ENCODE peak calls at places on chromosomes 2 and 18, in five cellular contexts. L is tibial nerve, I is colonic mucosa, R is testis, D is thoracic aorta. J is an unnamed sample. For H3K27me3 and H3K9me3, the result is how much of the 10 kb centered on the place peaks cover.

GRCh38 chr2:167335627-167336026 is 447.3 kb downstream of the XIRP2 start:
- DNase-seq in I (peak), L (no peak), D (no peak), R (no peak), J (no peak)

GRCh38 chr2:238428866-238429265 is 2.1 kb downstream of the ASB1 start:
- DNase-seq in L (no peak), R (no peak), D (no peak), I (no peak), J (no peak)

GRCh38 chr2:222174450-222174849 is 124.3 kb downstream of the PAX3 start:
- DNase-seq in R (no peak), I (no peak), D (no peak), L (no peak), J (no peak)

GRCh38 chr2:157283468-157283867 is 26.0 kb downstream of the GALNT5 start:
- DNase-seq in I (peak), L (no peak), D (no peak), R (no peak), J (no peak)

GRCh38 chr18:60500960-60501359 is 128.4 kb upstream of the MC4R start:
- DNase-seq in L (no peak), R (no peak), I (no peak), D (no peak), J (no peak)

GRCh38 chr2:151297882-151298281 is 8.4 kb upstream of the NMI start:
- DNase-seq in L (no peak), I (no peak), R (no peak), D (no peak), J (no peak)

GRCh38 chr2:84771251-84771650 is 109.6 kb downstream of the TRABD2A start:
- DNase-seq in I (no peak), L (no peak), R (no peak), D (no peak), J (no peak)

GRCh38 chr2:65198737-65199136 is 28.9 kb upstream of the ACTR2 start:
- DNase-seq in L (no peak), R (no peak), I (no peak), D (no peak), J (no peak)

GRCh38 chr18:68406761-68407160 is 308.1 kb downstream of the TMX3 start:
- DNase-seq in L (no peak), I (no peak), R (no peak), D (no peak), J (no peak)

GRCh38 chr2:25168256-25169072 is at the start of gene POMC:
- DNase-seq in I (no peak), R (peak), D (no peak), L (no peak), J (peak)

GRCh38 chr2:25165992-25166618 is 2.3 kb downstream of the POMC start:
- DNase-seq in R (peak), I (peak), D (no peak), L (no peak), J (peak)

GRCh38 chr2:25161055-25161781 is 7.2 kb downstream of the POMC start:
- DNase-seq in I (peak), R (peak), L (peak), D (no peak), J (no peak)

GRCh38 chr2:25160376-25160775 is 8.0 kb downstream of the POMC start:
- DNase-seq in L (no peak), R (no peak), D (no peak), I (no peak), J (no peak)

DNA sequence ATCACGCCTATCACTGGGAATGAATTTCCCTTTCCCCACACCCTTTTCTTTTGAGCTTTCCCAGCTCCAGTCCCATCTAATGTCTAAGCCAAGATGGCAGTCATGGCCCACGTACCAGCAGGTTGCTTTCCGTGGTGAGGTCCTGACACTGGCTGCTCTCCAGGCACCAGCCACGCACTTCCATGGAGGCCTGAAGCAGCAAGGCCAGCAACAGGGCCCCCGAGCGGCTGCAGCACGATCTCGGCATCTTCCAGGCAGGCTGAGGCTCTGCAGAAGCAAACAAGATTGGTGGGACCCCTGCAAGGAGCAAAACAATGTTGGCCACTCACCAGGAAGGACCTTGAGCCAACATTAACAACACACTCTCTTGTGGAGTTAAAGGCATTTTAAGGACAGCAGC is 3.9 kb downstream of the POMC start:
- DNase-seq in D (no peak), R (no peak), I (no peak), L (no peak), J (no peak)
- H3K27me3 ChIP-seq in D (under half), R (under half), I (under half), L (half or more), J (under half)

DNA sequence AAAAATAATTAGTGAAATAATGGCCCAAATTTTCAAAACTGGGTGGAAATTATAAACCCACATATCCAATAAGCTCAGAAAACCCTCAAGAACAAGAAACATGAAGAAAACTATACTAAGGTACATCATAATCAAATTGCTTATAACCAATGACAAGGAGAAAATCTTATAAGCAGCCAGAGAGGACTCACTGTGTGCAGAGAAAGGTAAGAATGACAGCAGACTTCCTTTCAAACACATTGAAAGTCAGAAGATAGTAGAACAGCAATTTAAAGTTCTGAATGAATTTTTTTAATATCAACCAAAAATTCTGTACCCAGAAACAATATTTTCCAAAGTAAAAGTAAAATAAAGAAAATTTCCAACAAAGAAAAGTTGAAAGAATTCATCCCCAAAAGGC is 197.7 kb upstream of the RAB12 start:
- DNase-seq in L (no peak), D (no peak), R (no peak), I (no peak), J (no peak)
- H3K9me3 ChIP-seq in L (under half), D (under half), R (under half), I (under half), J (under half)

GRCh38 chr18:12325726-12326245 is 17.7 kb downstream of the TUBB6 start:
- DNase-seq in D (no peak), L (no peak), I (no peak), R (peak), J (no peak)

GRCh38 chr18:12329125-12329698 is 21.2 kb downstream of the TUBB6 start:
- DNase-seq in L (no peak), D (no peak), I (no peak), R (peak), J (no peak)

GRCh38 chr18:12326711-12327460 is 18.8 kb downstream of the TUBB6 start:
- DNase-seq in I (no peak), D (no peak), L (no peak), R (peak), J (no peak)

GRCh38 chr18:12328179-12328823 is 20.3 kb downstream of the TUBB6 start:
- DNase-seq in D (no peak), I (no peak), R (peak), L (no peak), J (no peak)

GRCh38 chr18:12327510-12328178 is 19.6 kb downstream of the TUBB6 start:
- DNase-seq in I (peak), L (peak), D (peak), R (peak), J (peak)
- TF ChIP-seq CTCF in I (peak), L (peak), D (peak), R (peak), J (peak)

DNA sequence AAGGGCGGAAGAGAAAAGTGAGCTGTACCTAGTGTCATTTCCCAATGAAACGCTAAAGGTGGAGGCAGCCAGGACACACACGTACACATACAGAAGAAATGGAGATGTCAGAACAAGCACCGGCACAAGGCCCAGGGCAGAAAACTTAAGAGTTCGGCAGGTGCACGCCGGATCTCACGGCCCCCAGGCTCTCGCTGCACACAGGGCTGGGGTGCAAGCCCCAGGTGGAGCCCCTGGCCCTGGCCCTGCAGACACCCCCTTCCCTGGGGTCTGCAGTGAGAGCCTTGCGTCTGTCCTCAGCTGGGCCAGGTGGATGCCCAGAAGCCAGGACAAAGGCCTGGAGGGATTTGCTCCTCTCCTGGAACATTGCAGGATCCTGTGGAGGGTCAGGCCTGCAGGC is 36.7 kb downstream of the AQP12A start:
- DNase-seq in L (no peak), I (no peak), D (no peak), R (no peak), J (no peak)
- H3K27me3 ChIP-seq in L (under half), I (under half), D (under half), R (under half), J (under half)

GRCh38 chr18:77088977-77089795 is 43.4 kb downstream of the MBP start:
- DNase-seq in R (no peak), D (no peak), L (no peak), I (no peak), J (no peak)
- H3K9me3 ChIP-seq in R (under half), D (under half), L (under half), I (under half), J (under half)

DNA sequence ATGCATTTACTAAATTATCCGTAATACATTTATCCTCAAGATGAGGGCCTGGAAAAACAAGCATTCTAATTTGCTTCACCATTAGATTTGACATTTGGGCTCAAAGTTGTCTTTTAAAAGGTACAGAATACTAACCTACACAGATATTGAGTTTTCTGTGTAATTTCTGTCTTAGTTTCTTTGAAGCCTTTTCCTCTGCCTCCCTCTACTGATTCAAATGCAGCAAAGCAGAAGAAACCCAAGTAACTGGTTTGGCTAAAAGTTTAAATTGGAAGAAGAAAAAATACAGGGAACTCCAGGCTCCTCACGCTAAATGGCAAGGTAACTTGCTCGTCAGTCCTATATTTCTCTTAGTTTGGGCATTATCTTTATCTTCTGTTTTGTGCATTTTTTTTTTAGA is 53.3 kb upstream of the SLC5A7 start:
- DNase-seq in D (no peak), I (no peak), L (no peak), R (no peak), J (no peak)
- TF ChIP-seq CTCF in D (peak), I (no peak), L (peak), R (no peak), J (no peak)

GRCh38 chr2:3618367-3618766 is 23.5 kb downstream of the COLEC11 start:
- DNase-seq in I (no peak), L (no peak), D (no peak), R (no peak), J (no peak)
- H3K27me3 ChIP-seq in I (under half), L (under half), D (under half), R (under half), J (under half)